ENCODE peak calls at places on chromosomes 7 and 10, in five cellular contexts. D is stimulated activated CD8-positive, alpha-beta memory T cell treated with anti-CD3 and anti-CD28 coated beads, Interleukin-7, amount 100 ng/mL, for 1 hour; F is AG04450; R is NCI-H524; Y is psoas muscle. X is an unnamed sample.
A peak's percentile ranks its signal among the peaks of the same experiment; 100 is the strongest.

GRCh38 chr7:128879939-128880746 is 17.5 kb downstream of the ATP6V1F start:
- DNase-seq in R (peak; percentile 73), F (no peak), D (no peak), Y (peak; percentile 86), X (peak; percentile 74)

GRCh38 chr10:129550111-129550510 is 83.1 kb downstream of the MGMT start:
- DNase-seq in F (no peak), D (no peak), Y (no peak), R (no peak), X (no peak)

GRCh38 chr10:119362122-119362521 is 154.8 kb downstream of the GRK5 start:
- DNase-seq in Y (no peak), R (no peak), D (no peak), F (no peak), X (peak; percentile 9)

GRCh38 chr7:129561677-129562424 is 49.7 kb upstream of the NRF1 start:
- DNase-seq in R (no peak), Y (no peak), D (no peak), F (no peak), X (no peak)

GRCh38 chr7:64611717-64612116 is 48.8 kb upstream of the ZNF680 start:
- DNase-seq in Y (no peak), R (no peak), D (no peak), F (no peak), X (no peak)

GRCh38 chr10:89414879-89415821 is 782 bp downstream of the IFIT5 start:
- DNase-seq in D (no peak), Y (peak; percentile 73), F (no peak), R (no peak), X (peak; percentile 73)

GRCh38 chr7:55370001-55370400 is 4.9 kb downstream of the LANCL2 start:
- DNase-seq in F (no peak), Y (no peak), D (no peak), R (peak; percentile 64), X (peak; percentile 85)

GRCh38 chr7:36794689-36795088 is 70.4 kb upstream of the AOAH start:
- DNase-seq in R (peak; percentile 35), D (no peak), Y (no peak), F (no peak), X (no peak)

GRCh38 chr7:16447867-16448266 is 17.7 kb downstream of the SOSTDC1 start:
- DNase-seq in Y (no peak), R (no peak), F (no peak), D (no peak), X (no peak)

GRCh38 chr7:88219781-88220747 is at the start of gene SRI:
- DNase-seq in D (peak; percentile 81), Y (peak; percentile 93), F (peak; percentile 55), R (peak; percentile 79), X (peak; percentile 84)

GRCh38 chr10:60664859-60665258 is 113.4 kb upstream of the CDK1 start:
- DNase-seq in Y (no peak), R (no peak), D (no peak), F (no peak), X (peak; percentile 41)

GRCh38 chr10:97573021-97573420 is 442 bp downstream of the ANKRD2 start:
- DNase-seq in R (no peak), Y (no peak), D (no peak), F (no peak), X (peak; percentile 62)

GRCh38 chr10:71239946-71240795 is 27.8 kb downstream of the UNC5B start:
- DNase-seq in Y (peak; percentile 73), F (no peak), R (no peak), D (no peak), X (peak; percentile 32)

GRCh38 chr10:70617798-70618568 is 15.4 kb upstream of the PRF1 start:
- DNase-seq in Y (no peak), D (no peak), R (no peak), F (peak; percentile 7), X (peak; percentile 21)

GRCh38 chr7:101085000-101085948 is at the start of gene TRIM56:
- DNase-seq in F (peak; percentile 36), D (peak; percentile 53), Y (peak; percentile 95), R (no peak), X (peak; percentile 82)

GRCh38 chr10:98131615-98132014 is 2.8 kb upstream of the R3HCC1L start:
- DNase-seq in Y (no peak), F (no peak), D (no peak), R (no peak), X (no peak)

GRCh38 chr7:137996386-137996851 is 5.5 kb downstream of the CREB3L2 start:
- DNase-seq in F (no peak), Y (peak; percentile 67), R (peak; percentile 96), D (no peak), X (peak; percentile 66)

GRCh38 chr10:119680050-119680449 is 28.9 kb downstream of the BAG3 start:
- DNase-seq in R (no peak), D (no peak), Y (peak; percentile 60), F (no peak), X (peak; percentile 93)

GRCh38 chr7:92466682-92467081 is 11.1 kb downstream of the ERVW-1 start:
- DNase-seq in R (no peak), Y (no peak), F (no peak), D (no peak), X (no peak)

GRCh38 chr10:103731609-103732270 is 123.6 kb downstream of the SH3PXD2A start:
- DNase-seq in R (no peak), D (no peak), Y (no peak), F (no peak), X (peak; percentile 30)

GRCh38 chr10:78807504-78808202 is 261.1 kb upstream of the ZMIZ1 start:
- DNase-seq in F (no peak), R (no peak), Y (no peak), D (no peak), X (no peak)

GRCh38 chr7:153152786-153153185 is 393.2 kb downstream of the ACTR3B start:
- DNase-seq in D (no peak), F (no peak), R (no peak), Y (no peak), X (no peak)

GRCh38 chr10:78381072-78381471 is 347.4 kb downstream of the RPS24 start:
- DNase-seq in F (no peak), Y (no peak), R (no peak), D (no peak), X (no peak)

X was measured in EH.